ENCODE peak calls at places on chromosomes 5 and 9, in five cellular contexts. W, S, A, U and J are unnamed samples.

GRCh38 chr5:167229751-167230150 is 1061.7 kb upstream of the WWC1 start:
- DNase-seq in W (no peak), S (no peak), A (peak; percentile 19), U (no peak), J (no peak)

GRCh38 chr9:117315236-117315635 is 99.6 kb downstream of the ASTN2 start:
- DNase-seq in W (no peak), S (no peak), A (no peak), U (no peak), J (no peak)

GRCh38 chr5:141747152-141747640 is 65.2 kb upstream of the ARAP3 start:
- DNase-seq in W (no peak), S (peak; percentile 57), A (peak; percentile 17), U (peak; percentile 42), J (no peak)

GRCh38 chr5:14161825-14162556 is 18.8 kb downstream of the TRIO start:
- DNase-seq in W (no peak), S (no peak), A (no peak), U (no peak), J (no peak)

GRCh38 chr5:55306641-55307382 is 682 bp downstream of the DHX29 start:
- DNase-seq in W (no peak), S (peak; percentile 16), A (peak; percentile 23), U (peak; percentile 12), J (no peak)

GRCh38 chr5:154366353-154366752 is 79.4 kb upstream of the SAP30L start:
- DNase-seq in W (no peak), S (no peak), A (peak; percentile 50), U (no peak), J (no peak)

GRCh38 chr5:54659651-54660050 is 142.1 kb downstream of the SNX18 start:
- DNase-seq in W (no peak), S (no peak), A (no peak), U (no peak), J (no peak)

GRCh38 chr5:167358868-167359492 is 932.5 kb upstream of the WWC1 start:
- DNase-seq in W (no peak), S (no peak), A (no peak), U (no peak), J (peak; percentile 37)

GRCh38 chr5:69261034-69261433 is 26.3 kb downstream of the CDK7 start:
- DNase-seq in W (no peak), S (no peak), A (no peak), U (no peak), J (no peak)

GRCh38 chr9:88443480-88444113 is 55.4 kb downstream of the SPIN1 start:
- DNase-seq in W (no peak), S (peak; percentile 39), A (no peak), U (no peak), J (no peak)

GRCh38 chr5:111667128-111667756 is 89.8 kb downstream of the NREP start:
- DNase-seq in W (no peak), S (no peak), A (no peak), U (no peak), J (no peak)

GRCh38 chr9:104280216-104280585 is 186.1 kb downstream of the SMC2 start:
- DNase-seq in W (no peak), S (no peak), A (no peak), U (no peak), J (no peak)

GRCh38 chr9:97475079-97475478 is 26.4 kb upstream of the TMOD1 start:
- DNase-seq in W (no peak), S (no peak), A (no peak), U (no peak), J (no peak)

GRCh38 chr9:10612649-10613398 is at the start of gene PTPRD:
- DNase-seq in W (no peak), S (peak; percentile 75), A (peak; percentile 56), U (peak; percentile 67), J (no peak)

GRCh38 chr5:106530150-106530549 is 1140.6 kb downstream of the EFNA5 start:
- DNase-seq in W (no peak), S (no peak), A (no peak), U (no peak), J (no peak)

GRCh38 chr5:134024811-134025210 is 20.0 kb upstream of the VDAC1 start:
- DNase-seq in W (no peak), S (no peak), A (no peak), U (no peak), J (no peak)

GRCh38 chr9:93186151-93186715 is 2.3 kb downstream of the WNK2 start:
- DNase-seq in W (no peak), S (peak; percentile 39), A (no peak), U (no peak), J (no peak)

GRCh38 chr9:92292338-92293074 is 991 bp downstream of the IARS1 start:
- DNase-seq in W (no peak), S (peak; percentile 29), A (peak; percentile 49), U (no peak), J (no peak)

GRCh38 chr5:67361932-67362729 is 165.5 kb upstream of the CD180 start:
- DNase-seq in W (no peak), S (no peak), A (peak; percentile 68), U (no peak), J (no peak)

GRCh38 chr5:73318308-73318719 is 130.3 kb downstream of the FOXD1 start:
- DNase-seq in W (no peak), S (no peak), A (peak; percentile 56), U (no peak), J (no peak)

GRCh38 chr9:88521308-88521707 is 13.7 kb upstream of the NXNL2 start:
- DNase-seq in W (no peak), S (no peak), A (no peak), U (no peak), J (no peak)

GRCh38 chr5:146703899-146704298 is 174.7 kb downstream of the PPP2R2B start:
- DNase-seq in W (no peak), S (no peak), A (peak; percentile 94), U (no peak), J (no peak)

GRCh38 chr9:91033802-91034201 is 232.2 kb downstream of the SYK start:
- DNase-seq in W (peak; percentile 25), S (peak; percentile 41), A (no peak), U (peak; percentile 41), J (no peak)

GRCh38 chr9:34256104-34256503 is 73.0 kb downstream of the KIF24 start:
- DNase-seq in W (no peak), S (no peak), A (no peak), U (no peak), J (no peak)

GRCh38 chr9:135480071-135480941 is 724 bp downstream of the PPP1R26 start:
- DNase-seq in W (no peak), S (peak; percentile 71), A (peak; percentile 32), U (peak; percentile 64), J (no peak)

GRCh38 chr5:143435207-143435657 is 31.7 kb upstream of the NR3C1 start:
- DNase-seq in W (no peak), S (no peak), A (no peak), U (no peak), J (no peak)

GRCh38 chr5:139492700-139493192 is 10.2 kb upstream of the STING1 start:
- DNase-seq in W (no peak), S (no peak), A (peak; percentile 52), U (peak; percentile 50), J (no peak)

GRCh38 chr5:76209297-76209696 is 126.1 kb downstream of the SV2C start:
- DNase-seq in W (no peak), S (no peak), A (no peak), U (no peak), J (no peak)

GRCh38 chr5:26700759-26701384 is 337.5 kb downstream of the CDH9 start:
- DNase-seq in W (no peak), S (peak; percentile 75), A (peak; percentile 2), U (peak; percentile 52), J (peak; percentile 29)

GRCh38 chr9:124296094-124296493 is 38.3 kb downstream of the NEK6 start:
- DNase-seq in W (no peak), S (no peak), A (no peak), U (no peak), J (no peak)

GRCh38 chr5:148808864-148809642 is 17.4 kb upstream of the ADRB2 start:
- DNase-seq in W (no peak), S (no peak), A (no peak), U (peak; percentile 40), J (no peak)

GRCh38 chr5:92687793-92688467 is 893.1 kb downstream of the NR2F1-AS1 start:
- DNase-seq in W (no peak), S (peak; percentile 30), A (peak; percentile 8), U (peak; percentile 51), J (no peak)

GRCh38 chr9:132683873-132684272 is 13.6 kb downstream of the GTF3C4 start:
- DNase-seq in W (no peak), S (no peak), A (no peak), U (no peak), J (no peak)

GRCh38 chr9:91771027-91771426 is 179.0 kb downstream of the ROR2 start:
- DNase-seq in W (no peak), S (peak; percentile 22), A (peak; percentile 80), U (peak; percentile 56), J (no peak)

GRCh38 chr5:4243865-4244264 is 648.2 kb downstream of the IRX1 start:
- DNase-seq in W (no peak), S (no peak), A (no peak), U (no peak), J (no peak)

GRCh38 chr9:91896513-91897121 is 53.4 kb downstream of the ROR2 start:
- DNase-seq in W (no peak), S (no peak), A (peak; percentile 36), U (peak; percentile 72), J (no peak)

GRCh38 chr5:68057186-68057585 is 158.4 kb upstream of the PIK3R1 start:
- DNase-seq in W (no peak), S (no peak), A (no peak), U (peak; percentile 60), J (no peak)

GRCh38 chr9:101369286-101369685 is 15.5 kb downstream of the BAAT start:
- DNase-seq in W (no peak), S (no peak), A (no peak), U (no peak), J (no peak)

GRCh38 chr5:127353761-127354160 is 63.2 kb downstream of the MEGF10 start:
- DNase-seq in W (no peak), S (no peak), A (no peak), U (no peak), J (no peak)
- H3K36me3 ChIP-seq in W (no peaks in the 10 kb centered on the region), S (no peaks in the 10 kb centered on the region), A (no peaks in the 10 kb centered on the region), U (no peaks in the 10 kb centered on the region), J (no peaks in the 10 kb centered on the region)

GRCh38 chr9:7210854-7211637 is 453.3 kb downstream of the KDM4C start:
- DNase-seq in W (no peak), S (peak; percentile 59), A (no peak), U (peak; percentile 11), J (no peak)
- H3K4me3 ChIP-seq in W (no peak overlapping the region), S (no peak overlapping the region), A (no peak overlapping the region), U (no peak overlapping the region), J (no peak overlapping the region)

GRCh38 chr5:151139646-151140045 is 17.9 kb downstream of the ANXA6 start:
- DNase-seq in W (no peak), S (no peak), A (no peak), U (no peak), J (no peak)

GRCh38 chr5:151138114-151138513 is 19.5 kb downstream of the ANXA6 start:
- DNase-seq in W (no peak), S (no peak), A (no peak), U (no peak), J (no peak)

GRCh38 chr5:151137067-151137825 is 20.3 kb downstream of the ANXA6 start:
- DNase-seq in W (no peak), S (no peak), A (no peak), U (no peak), J (no peak)

GRCh38 chr5:151140686-151141459 is 16.7 kb downstream of the ANXA6 start:
- DNase-seq in W (no peak), S (no peak), A (no peak), U (peak; percentile 27), J (no peak)

GRCh38 chr5:151139015-151139414 is 18.6 kb downstream of the ANXA6 start:
- DNase-seq in W (no peak), S (no peak), A (no peak), U (no peak), J (no peak)
- H3K36me3 ChIP-seq in W (peaks cover 56% of the 10 kb centered on the region), S (peaks cover 47% of the 10 kb centered on the region), A (no peaks in the 10 kb centered on the region), U (peaks cover 69% of the 10 kb centered on the region), J (peaks cover 6% of the 10 kb centered on the region)

GRCh38 chr5:44390332-44390731 is 1.1 kb upstream of the FGF10 start:
- DNase-seq in W (no peak), S (no peak), A (no peak), U (no peak), J (no peak)
- H3K4me3 ChIP-seq in W (no peak overlapping the region), S (no peak overlapping the region), A (no peak overlapping the region), U (peak overlapping the region; percentile 64), J (peak overlapping the region; percentile 52)